ENCODE peak calls at places on chromosomes 6 and 20, in four cellular contexts. C is iris pigment epithelial cell, G is Kasumi-1, I is NCI-H748 treated with DMSO at 0.1 percent for 48 hours. U is an unnamed sample.

GRCh38 chr6:157885211-157885788 is 62.3 kb downstream of the SNX9 start:
- DNase-seq in C (peak), G (no peak), I (no peak), U (no peak)

GRCh38 chr20:38714308-38714707 is 10.0 kb upstream of the SLC32A1 start:
- DNase-seq in C (no peak), G (no peak), I (no peak), U (no peak)

GRCh38 chr20:63044204-63044600 is 37.4 kb upstream of the BHLHE23 start:
- DNase-seq in C (no peak), G (no peak), I (no peak), U (no peak)

GRCh38 chr6:14964901-14965300 is 281.0 kb upstream of the JARID2 start:
- DNase-seq in C (no peak), G (no peak), I (no peak), U (peak)

GRCh38 chr20:59824711-59825562 is 108.5 kb downstream of the SYCP2 start:
- DNase-seq in C (no peak), G (no peak), I (no peak), U (no peak)

GRCh38 chr6:3607599-3607998 is 143.9 kb downstream of the PXDC1 start:
- DNase-seq in C (no peak), G (no peak), I (no peak), U (peak)

GRCh38 chr20:62835931-62836861 is 19.3 kb downstream of the COL9A3 start:
- DNase-seq in C (peak), G (no peak), I (no peak), U (no peak)

GRCh38 chr6:15824851-15825250 is 162.0 kb upstream of the DTNBP1 start:
- DNase-seq in C (no peak), G (no peak), I (no peak), U (no peak)

GRCh38 chr6:53724501-53724900 is 58.9 kb upstream of the KLHL31 start:
- DNase-seq in C (no peak), G (no peak), I (no peak), U (peak)

GRCh38 chr6:112986270-112986669 is 639.1 kb downstream of the RFPL4B start:
- DNase-seq in C (no peak), G (no peak), I (no peak), U (no peak)